ENCODE peak calls at places on chromosomes 3 and 15, in five cellular contexts. One of them, this sample, is unnamed.

GRCh38 chr3:15983232-15983631 is 185.5 kb upstream of the ANKRD28 start:
- DNase-seq in LoVo: no peak
- DNase-seq in HEK293T: no peak
- DNase-seq in activated naive CD4-positive, alpha-beta T cell treated with Interleukin-2 at 50 U/mL for 16 hours: no peak
- DNase-seq in right atrium auricular region: no peak
- DNase-seq in this sample: no peak

GRCh38 chr3:155859859-155860258 is 5.6 kb upstream of the SLC33A1 start:
- DNase-seq in LoVo: peak; percentile 26
- DNase-seq in right atrium auricular region: no peak
- DNase-seq in HEK293T: no peak
- DNase-seq in activated naive CD4-positive, alpha-beta T cell treated with Interleukin-2 at 50 U/mL for 16 hours: no peak
- DNase-seq in this sample: no peak

GRCh38 chr3:59876533-59877062 is 826.8 kb upstream of the CFAP20DC start:
- DNase-seq in activated naive CD4-positive, alpha-beta T cell treated with Interleukin-2 at 50 U/mL for 16 hours: no peak
- DNase-seq in HEK293T: no peak
- DNase-seq in right atrium auricular region: no peak
- DNase-seq in LoVo: no peak
- DNase-seq in this sample: no peak

GRCh38 chr3:156483961-156484787 is 70.7 kb downstream of the SSR3 start:
- DNase-seq in HEK293T: no peak
- DNase-seq in activated naive CD4-positive, alpha-beta T cell treated with Interleukin-2 at 50 U/mL for 16 hours: peak; percentile 51
- DNase-seq in right atrium auricular region: no peak
- DNase-seq in LoVo: peak; percentile 9
- DNase-seq in this sample: no peak

GRCh38 chr3:10334461-10334860 is 13.5 kb upstream of the SEC13 start:
- DNase-seq in HEK293T: peak; percentile 45
- DNase-seq in LoVo: no peak
- DNase-seq in activated naive CD4-positive, alpha-beta T cell treated with Interleukin-2 at 50 U/mL for 16 hours: no peak
- DNase-seq in right atrium auricular region: no peak
- DNase-seq in this sample: no peak

GRCh38 chr3:183698760-183699159 is 1.2 kb downstream of the YEATS2 start:
- DNase-seq in right atrium auricular region: no peak
- DNase-seq in HEK293T: no peak
- DNase-seq in activated naive CD4-positive, alpha-beta T cell treated with Interleukin-2 at 50 U/mL for 16 hours: no peak
- DNase-seq in LoVo: no peak
- DNase-seq in this sample: no peak

GRCh38 chr3:69079269-69080159 is 651 bp downstream of the UBA3 start:
- DNase-seq in right atrium auricular region: no peak
- DNase-seq in activated naive CD4-positive, alpha-beta T cell treated with Interleukin-2 at 50 U/mL for 16 hours: no peak
- DNase-seq in LoVo: no peak
- DNase-seq in HEK293T: peak; percentile 23
- DNase-seq in this sample: no peak

GRCh38 chr3:61807865-61808276 is 246.5 kb downstream of the PTPRG start:
- DNase-seq in activated naive CD4-positive, alpha-beta T cell treated with Interleukin-2 at 50 U/mL for 16 hours: no peak
- DNase-seq in right atrium auricular region: no peak
- DNase-seq in HEK293T: peak; percentile 50
- DNase-seq in LoVo: no peak
- DNase-seq in this sample: no peak

GRCh38 chr3:152198655-152199054 is 70.1 kb upstream of the MBNL1 start:
- DNase-seq in LoVo: no peak
- DNase-seq in right atrium auricular region: no peak
- DNase-seq in activated naive CD4-positive, alpha-beta T cell treated with Interleukin-2 at 50 U/mL for 16 hours: no peak
- DNase-seq in HEK293T: no peak
- DNase-seq in this sample: no peak

GRCh38 chr3:56962200-56962599 is 98.3 kb upstream of the SPATA12 start:
- DNase-seq in HEK293T: no peak
- DNase-seq in right atrium auricular region: no peak
- DNase-seq in activated naive CD4-positive, alpha-beta T cell treated with Interleukin-2 at 50 U/mL for 16 hours: no peak
- DNase-seq in LoVo: no peak
- DNase-seq in this sample: no peak

GRCh38 chr3:49563040-49563578 is 8.8 kb downstream of the BSN start:
- DNase-seq in activated naive CD4-positive, alpha-beta T cell treated with Interleukin-2 at 50 U/mL for 16 hours: no peak
- DNase-seq in right atrium auricular region: no peak
- DNase-seq in HEK293T: no peak
- DNase-seq in LoVo: no peak
- DNase-seq in this sample: no peak

GRCh38 chr15:41971893-41972340 is 440 bp downstream of the EHD4 start:
- DNase-seq in LoVo: no peak
- DNase-seq in right atrium auricular region: no peak
- DNase-seq in activated naive CD4-positive, alpha-beta T cell treated with Interleukin-2 at 50 U/mL for 16 hours: no peak
- DNase-seq in HEK293T: peak; percentile 14
- DNase-seq in this sample: no peak

GRCh38 chr3:149016669-149017541 is 25.6 kb downstream of the GYG1 start:
- DNase-seq in right atrium auricular region: no peak
- DNase-seq in HEK293T: no peak
- DNase-seq in LoVo: no peak
- DNase-seq in activated naive CD4-positive, alpha-beta T cell treated with Interleukin-2 at 50 U/mL for 16 hours: no peak
- DNase-seq in this sample: peak; percentile 13

GRCh38 chr3:129112308-129113052 is 9.1 kb downstream of the RAB43 start:
- DNase-seq in HEK293T: no peak
- DNase-seq in LoVo: peak; percentile 46
- DNase-seq in activated naive CD4-positive, alpha-beta T cell treated with Interleukin-2 at 50 U/mL for 16 hours: no peak
- DNase-seq in right atrium auricular region: no peak
- DNase-seq in this sample: no peak

GRCh38 chr15:86021281-86022264 is 58.1 kb upstream of the AGBL1 start:
- DNase-seq in HEK293T: no peak
- DNase-seq in right atrium auricular region: no peak
- DNase-seq in LoVo: peak; percentile 88
- DNase-seq in activated naive CD4-positive, alpha-beta T cell treated with Interleukin-2 at 50 U/mL for 16 hours: no peak
- DNase-seq in this sample: no peak

GRCh38 chr15:81809543-81809942 is 236.3 kb downstream of the MEX3B start:
- DNase-seq in activated naive CD4-positive, alpha-beta T cell treated with Interleukin-2 at 50 U/mL for 16 hours: no peak
- DNase-seq in HEK293T: peak; percentile 34
- DNase-seq in LoVo: peak; percentile 27
- DNase-seq in right atrium auricular region: no peak
- DNase-seq in this sample: no peak

GRCh38 chr3:165803471-165803870 is 33.8 kb downstream of the BCHE start:
- DNase-seq in right atrium auricular region: no peak
- DNase-seq in activated naive CD4-positive, alpha-beta T cell treated with Interleukin-2 at 50 U/mL for 16 hours: no peak
- DNase-seq in LoVo: no peak
- DNase-seq in HEK293T: no peak
- DNase-seq in this sample: no peak

GRCh38 chr3:129521702-129522101 is 6.7 kb upstream of the RHO start:
- DNase-seq in LoVo: no peak
- DNase-seq in activated naive CD4-positive, alpha-beta T cell treated with Interleukin-2 at 50 U/mL for 16 hours: no peak
- DNase-seq in HEK293T: no peak
- DNase-seq in right atrium auricular region: no peak
- DNase-seq in this sample: no peak

GRCh38 chr3:15387171-15387581 is 40.2 kb downstream of the METTL6 start:
- DNase-seq in right atrium auricular region: no peak
- DNase-seq in HEK293T: no peak
- DNase-seq in LoVo: peak; percentile 8
- DNase-seq in activated naive CD4-positive, alpha-beta T cell treated with Interleukin-2 at 50 U/mL for 16 hours: no peak
- DNase-seq in this sample: no peak

This sample was measured in smooth muscle cell of the brain vasculature.